ENCODE peak calls at places on chromosomes 7 and 10, in seven cellular contexts. G is SK-N-SH, H is natural killer cell, V is transverse colon, W is fibroblast of the aortic adventitia, R is keratinocyte, Z is mammary epithelial cell. A is an unnamed sample.

GRCh38 chr10:132779850-132780249 is 6.1 kb downstream of the NKX6-2 start:
- DNase-seq in R (no peak), Z (no peak), H (no peak), G (no peak), W (no peak), V (no peak), A (no peak)

GRCh38 chr10:88538038-88538437 is 45.1 kb downstream of the RNLS start:
- DNase-seq in R (no peak), H (no peak), Z (peak; percentile 37), G (no peak), V (no peak), W (peak; percentile 62), A (no peak)

GRCh38 chr10:50224330-50224952 is 26.9 kb downstream of the ASAH2 start:
- DNase-seq in R (peak; percentile 48), V (peak; percentile 13), H (no peak), G (peak; percentile 28), Z (peak; percentile 74), W (peak; percentile 64), A (no peak)

GRCh38 chr7:77409739-77410545 is 6.2 kb downstream of the GSAP start:
- DNase-seq in W (peak; percentile 78), V (no peak), G (no peak), Z (peak; percentile 96), R (peak; percentile 56), H (no peak), A (no peak)

GRCh38 chr10:3067045-3067858 is at the start of gene PFKP:
- DNase-seq in W (no peak), Z (peak; percentile 39), V (peak; percentile 58), R (no peak), G (peak; percentile 89), H (peak; percentile 37), A (no peak)

GRCh38 chr7:55280031-55280454 is 85.1 kb upstream of the LANCL2 start:
- DNase-seq in W (peak; percentile 83), V (peak; percentile 65), R (no peak), H (peak; percentile 33), Z (peak; percentile 44), G (peak; percentile 81), A (peak; percentile 50)

GRCh38 chr10:79020605-79021004 is 48.2 kb upstream of the ZMIZ1 start:
- DNase-seq in G (no peak), R (no peak), W (no peak), V (no peak), H (no peak), Z (no peak), A (no peak)

GRCh38 chr7:104208421-104208780 is 588 bp upstream of the ORC5 start:
- DNase-seq in H (no peak), Z (no peak), R (no peak), G (no peak), V (no peak), W (no peak), A (no peak)

GRCh38 chr7:73890541-73891147 is 29.7 kb downstream of the TMEM270 start:
- DNase-seq in H (no peak), G (no peak), W (no peak), R (no peak), V (no peak), Z (no peak), A (no peak)

GRCh38 chr10:124744047-124744687 is at the start of gene FAM53B:
- DNase-seq in V (peak; percentile 88), W (peak; percentile 60), H (peak; percentile 80), G (peak; percentile 92), Z (peak; percentile 63), R (no peak), A (peak; percentile 73)

GRCh38 chr7:113562242-113562641 is 356.6 kb downstream of the PPP1R3A start:
- DNase-seq in H (no peak), Z (no peak), G (no peak), R (no peak), W (no peak), V (no peak), A (no peak)

GRCh38 chr10:120505866-120506265 is 48.8 kb downstream of the PLPP4 start:
- DNase-seq in H (no peak), W (peak; percentile 44), V (no peak), G (no peak), R (no peak), Z (peak; percentile 92), A (no peak)

GRCh38 chr7:32427769-32428291 is 62.4 kb downstream of the LSM5 start:
- DNase-seq in W (peak; percentile 77), Z (peak; percentile 77), V (peak; percentile 19), H (peak; percentile 50), G (peak; percentile 70), R (peak; percentile 32), A (peak; percentile 95)
- TF ChIP-seq CTCF in W (peak; percentile 67), Z (peak; percentile 52), V (no peak), H (no peak), G (peak; percentile 53), R (peak; percentile 58), A (peak; percentile 62)

GRCh38 chr7:21887353-21887752 is 58.3 kb downstream of the CDCA7L start:
- DNase-seq in Z (no peak), V (no peak), G (no peak), R (no peak), W (no peak), H (no peak), A (no peak)

GRCh38 chr7:21884496-21884895 is 61.2 kb downstream of the CDCA7L start:
- DNase-seq in W (no peak), G (no peak), Z (peak; percentile 55), R (peak; percentile 36), H (no peak), V (no peak), A (no peak)

GRCh38 chr7:21887779-21888178 is 57.9 kb downstream of the CDCA7L start:
- DNase-seq in Z (no peak), H (no peak), W (no peak), R (no peak), V (no peak), G (no peak), A (no peak)

GRCh38 chr7:21886396-21886795 is 59.3 kb downstream of the CDCA7L start:
- DNase-seq in G (no peak), R (no peak), Z (no peak), W (no peak), V (no peak), H (no peak), A (no peak)

GRCh38 chr7:21883069-21883468 is 62.6 kb downstream of the CDCA7L start:
- DNase-seq in W (no peak), H (no peak), V (no peak), G (no peak), Z (no peak), R (no peak), A (no peak)
- TF ChIP-seq CTCF in W (no peak), H (no peak), V (no peak), G (no peak), Z (no peak), R (no peak), A (no peak)

DNA sequence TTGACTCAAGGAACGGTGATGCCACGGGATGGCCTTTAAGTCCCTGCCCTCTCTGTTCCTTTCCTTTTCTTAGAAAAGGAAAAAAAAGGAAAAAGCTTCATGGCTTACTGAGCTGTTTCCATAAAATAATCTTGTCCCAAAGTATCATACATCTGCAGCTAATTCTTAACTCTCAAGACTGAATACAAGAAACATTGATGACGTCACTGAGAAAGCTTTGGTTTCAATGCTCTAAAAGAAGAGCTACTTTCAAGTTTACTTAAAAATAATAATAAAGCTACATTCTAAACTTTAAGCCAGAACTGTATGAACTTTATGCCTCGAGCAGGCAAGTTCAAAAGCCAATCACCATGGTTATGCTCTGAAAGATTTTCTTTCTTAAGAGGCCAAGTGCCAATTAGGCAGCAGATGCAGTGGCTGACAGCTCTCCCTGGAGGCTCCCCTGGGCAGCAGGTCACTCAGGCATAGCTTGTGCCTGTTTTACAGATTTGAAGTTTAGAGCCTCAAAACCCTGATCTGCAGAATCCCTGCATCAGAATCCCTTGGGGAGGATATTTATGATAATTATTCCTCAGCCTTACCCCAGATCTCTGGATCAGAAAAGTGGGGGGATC is 165.0 kb downstream of the CHN2 start:
- DNase-seq in W (no peak), Z (no peak), G (no peak), R (no peak), H (no peak), V (no peak), A (no peak)
- TF ChIP-seq CTCF in W (no peak), Z (no peak), G (no peak), R (no peak), H (no peak), V (no peak), A (no peak)

DNA sequence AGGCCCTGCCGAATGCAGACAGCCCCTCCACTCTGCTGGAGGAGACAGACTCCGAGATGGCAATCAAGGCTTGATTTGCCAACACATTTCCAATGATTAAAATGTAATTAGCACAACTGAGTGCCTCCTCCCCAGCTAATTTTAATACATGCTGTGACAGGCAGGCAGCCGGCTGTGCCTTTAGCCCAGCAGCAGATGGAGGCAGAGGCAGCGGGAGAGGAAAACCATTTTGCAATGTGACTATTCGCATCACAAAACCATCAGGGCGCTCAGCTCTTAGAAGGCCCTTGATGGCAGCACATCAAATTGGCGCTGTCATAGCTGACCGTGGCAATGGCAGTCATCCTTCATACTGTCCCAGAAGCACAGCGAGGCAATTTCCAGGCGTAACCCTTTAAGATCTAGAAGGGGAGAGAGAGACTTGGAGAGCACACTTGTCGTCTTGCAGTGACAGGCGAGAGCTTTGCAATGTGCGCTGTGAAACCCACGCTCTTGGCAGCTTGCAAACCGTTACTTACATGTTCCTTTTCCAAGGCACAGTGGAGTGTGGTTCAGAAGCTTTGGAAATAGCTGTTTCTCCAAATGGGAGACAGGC is 714.8 kb upstream of the GALNT17 start:
- DNase-seq in H (no peak), V (no peak), Z (no peak), R (no peak), G (peak; percentile 41), W (no peak), A (no peak)
- TF ChIP-seq CTCF in H (no peak), V (no peak), Z (no peak), R (peak; percentile 72), G (no peak), W (no peak), A (no peak)

DNA sequence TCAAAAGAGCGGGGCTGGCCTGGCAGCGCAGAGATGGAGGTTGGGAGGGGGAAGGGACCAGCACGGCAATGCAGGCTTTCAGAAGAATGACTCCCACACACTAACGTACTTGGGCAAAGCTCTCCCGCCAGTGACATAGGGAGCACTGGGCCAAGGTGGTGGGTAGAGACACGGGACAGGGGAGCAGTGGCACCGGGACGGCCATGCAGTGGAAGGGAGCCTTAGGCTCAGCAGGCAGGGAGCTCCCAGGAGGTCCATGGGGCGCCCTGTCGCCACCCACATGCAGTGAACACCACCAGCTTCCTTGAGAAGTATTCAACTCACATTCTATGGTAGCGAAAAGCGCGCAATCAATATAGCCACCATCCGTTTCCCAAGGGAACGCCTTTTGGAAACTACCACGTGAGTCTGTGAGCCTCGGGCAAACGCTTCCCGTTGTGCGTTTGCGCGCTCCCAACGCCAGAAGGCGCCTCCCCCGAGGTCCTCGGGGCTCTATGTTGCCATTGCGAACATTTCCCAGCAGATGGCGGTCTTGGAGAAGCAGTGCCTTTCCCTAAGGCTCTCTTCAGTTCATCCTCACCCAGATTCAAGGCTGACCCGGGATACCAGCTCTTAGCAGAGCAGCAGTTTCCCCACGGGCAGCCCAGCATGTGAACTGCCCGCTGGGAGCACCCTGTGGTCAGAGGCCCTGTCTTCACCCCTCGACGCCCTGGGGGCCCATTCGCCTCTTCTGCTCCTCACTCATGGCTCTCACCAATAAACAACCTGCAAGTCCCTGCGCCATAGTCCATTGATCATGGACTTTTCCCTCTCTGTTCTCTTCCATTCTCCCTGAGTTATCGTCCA is 16.4 kb upstream of the OPALIN start:
- DNase-seq in G (peak; percentile 94), R (no peak), Z (peak; percentile 87), W (peak; percentile 81), H (peak; percentile 50), V (peak; percentile 88), A (peak; percentile 76)
- TF ChIP-seq CTCF in G (peak; percentile 90), R (peak; percentile 91), Z (peak; percentile 97), W (peak; percentile 97), H (peak; percentile 88), V (peak; percentile 92), A (peak; percentile 98)

A was measured in progenitor cell of endocrine pancreas.